ENCODE peak calls at places on chromosomes 3 and 15, in seven cellular contexts. X is HepG2, N is sigmoid colon, A is breast epithelium, I is HCT116, Z is esophagus muscularis mucosa, L is transverse colon. B is an unnamed sample.

GRCh38 chr3:169147246-169148008 is 516.1 kb downstream of the MECOM start:
- DNase-seq in N (peak; percentile 63), X (no peak), I (no peak), L (peak; percentile 60), A (no peak), Z (no peak), B (no peak)

GRCh38 chr15:29064731-29065130 is 179.0 kb downstream of the APBA2 start:
- DNase-seq in Z (no peak), X (no peak), A (no peak), L (no peak), I (no peak), N (no peak), B (no peak)

GRCh38 chr3:36434682-36435426 is 54.5 kb downstream of the STAC start:
- DNase-seq in I (no peak), Z (no peak), N (no peak), L (no peak), A (no peak), X (no peak), B (no peak)

GRCh38 chr15:67419705-67420104 is 101.2 kb upstream of the C15orf61 start:
- DNase-seq in X (no peak), I (no peak), N (no peak), L (no peak), A (no peak), Z (no peak), B (no peak)

GRCh38 chr3:178382388-178383061 is 153.7 kb upstream of the KCNMB2 start:
- DNase-seq in Z (no peak), N (no peak), L (no peak), I (no peak), A (no peak), X (no peak), B (no peak)

GRCh38 chr3:85627899-85628298 is 669.1 kb downstream of the CADM2 start:
- DNase-seq in Z (no peak), A (no peak), X (no peak), L (no peak), N (no peak), I (no peak), B (no peak)

GRCh38 chr3:46671541-46672348 is 21.7 kb downstream of the ALS2CL start:
- DNase-seq in Z (no peak), I (no peak), N (peak; percentile 62), X (no peak), L (peak; percentile 5), A (no peak), B (no peak)

GRCh38 chr15:75943713-75944215 is 40.1 kb downstream of the FBXO22 start:
- DNase-seq in Z (no peak), A (no peak), X (no peak), L (no peak), I (no peak), N (no peak), B (no peak)

GRCh38 chr3:142604940-142605339 is 8.7 kb downstream of the PLS1 start:
- DNase-seq in A (no peak), L (no peak), Z (no peak), X (no peak), N (no peak), I (no peak), B (no peak)

GRCh38 chr3:187445352-187445751 is 77.2 kb downstream of the RTP4 start:
- DNase-seq in L (no peak), N (no peak), I (no peak), A (no peak), Z (peak; percentile 75), X (no peak), B (no peak)

DNA sequence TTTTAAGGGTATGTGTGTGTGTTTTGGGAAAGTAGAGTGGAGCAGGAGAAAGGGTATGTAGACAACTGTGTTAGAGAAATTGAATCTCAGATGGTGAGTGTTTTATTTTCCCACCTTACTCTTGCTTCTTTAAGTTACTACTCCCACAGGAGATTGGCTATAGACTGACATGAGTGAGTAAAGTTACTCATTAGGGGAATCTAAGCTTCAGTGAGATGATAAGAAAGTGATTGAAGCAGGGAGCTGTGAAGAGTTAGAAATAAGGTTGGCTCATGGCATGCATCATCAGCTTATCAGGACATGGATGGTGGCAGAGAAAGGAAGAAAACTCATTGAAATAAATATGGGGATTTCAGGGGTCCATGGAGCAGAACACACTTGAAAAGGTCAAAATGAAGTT is 88.9 kb downstream of the MBNL1 start:
- DNase-seq in A (no peak), X (no peak), I (no peak), L (no peak), Z (no peak), N (no peak), B (no peak)
- TF ChIP-seq POLR2AphosphoS5 in A (no peak), X (no peak), I (no peak), L (no peak), Z (no peak), N (no peak), B (no peak)

DNA sequence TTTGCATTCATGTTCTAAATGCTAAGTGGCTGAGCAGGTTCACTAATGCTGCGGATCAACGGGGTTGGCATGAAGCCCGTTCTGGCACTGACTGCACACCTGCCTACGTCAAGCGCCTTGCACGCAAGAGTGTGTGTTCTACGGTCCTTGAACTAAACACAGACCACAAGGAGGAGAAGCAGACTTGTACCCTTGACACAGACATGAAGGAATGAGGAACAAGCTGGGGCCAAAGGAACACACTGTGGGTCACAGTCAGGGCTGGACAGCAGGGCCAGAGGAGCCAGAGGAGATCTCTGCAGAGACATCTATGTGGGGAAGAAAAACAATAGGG is 48.0 kb upstream of the LDHAL6B start:
- DNase-seq in X (no peak), I (no peak), N (no peak), A (no peak), Z (no peak), L (no peak), B (peak; percentile 54)
- TF ChIP-seq CTCF in X (no peak), I (no peak), N (no peak), A (no peak), Z (no peak), L (no peak), B (no peak)

GRCh38 chr3:6929918-6930317 is 69.0 kb downstream of the GRM7 start:
- DNase-seq in I (no peak), L (no peak), Z (no peak), A (no peak), X (no peak), N (no peak), B (no peak)

GRCh38 chr3:6928064-6928463 is 67.1 kb downstream of the GRM7 start:
- DNase-seq in I (no peak), L (no peak), N (no peak), A (no peak), Z (no peak), X (no peak), B (no peak)
- TF ChIP-seq POLR2AphosphoS5 in I (no peak), L (no peak), N (no peak), A (no peak), Z (no peak), X (no peak), B (no peak)

GRCh38 chr3:24968076-24968475 is 460.0 kb upstream of the RARB start:
- DNase-seq in N (no peak), X (no peak), I (no peak), A (no peak), Z (no peak), L (no peak), B (no peak)

GRCh38 chr3:24958910-24959447 is 464.3 kb upstream of the THRB start:
- DNase-seq in L (no peak), Z (no peak), N (no peak), A (no peak), I (no peak), X (no peak), B (no peak)

GRCh38 chr3:24965706-24966105 is 462.4 kb upstream of the RARB start:
- DNase-seq in X (no peak), Z (no peak), I (no peak), A (no peak), L (no peak), N (no peak), B (no peak)

DNA sequence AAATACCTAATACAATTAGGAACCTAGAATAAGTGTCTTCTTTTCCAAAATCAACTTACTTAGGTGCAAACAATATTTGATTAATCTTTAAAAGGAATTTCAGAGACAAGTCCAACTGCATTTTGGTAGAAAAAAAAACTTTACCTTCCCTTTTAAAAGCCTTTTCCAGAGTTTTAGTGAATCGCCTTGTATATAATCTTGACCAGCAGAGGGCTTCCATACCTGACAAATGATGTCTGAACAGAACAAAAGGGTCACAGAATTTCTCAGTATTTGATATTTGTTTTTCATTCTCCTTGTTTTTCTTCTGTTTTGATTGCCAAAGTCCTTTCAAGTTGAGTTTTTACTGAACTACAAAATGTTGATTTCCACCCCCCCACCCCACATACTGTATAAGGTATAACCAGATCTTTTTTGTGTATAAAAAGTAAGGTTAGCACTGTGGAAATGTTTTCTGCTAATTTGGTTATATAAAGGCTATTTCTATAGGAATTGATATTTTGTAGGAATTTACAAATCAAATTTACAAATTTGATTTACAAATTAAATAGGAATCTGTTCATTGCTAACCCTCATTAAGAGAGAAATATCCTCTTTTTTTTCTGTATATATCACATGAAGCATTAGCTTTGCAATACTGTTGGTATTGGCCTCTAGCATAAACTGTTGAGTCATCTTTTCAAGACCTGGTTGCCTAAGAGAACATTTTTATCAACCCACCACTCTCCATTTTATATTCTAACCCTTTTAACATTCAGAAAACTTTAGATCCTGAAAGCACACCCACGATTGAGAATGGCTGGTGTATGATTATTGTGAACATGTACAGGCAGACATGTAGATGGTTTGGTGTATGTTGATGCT is 464.1 kb upstream of the RARB start:
- DNase-seq in Z (no peak), N (no peak), A (no peak), I (peak; percentile 2), X (peak; percentile 15), L (no peak), B (no peak)
- TF ChIP-seq CTCF in Z (peak; percentile 64), N (peak; percentile 50), A (peak; percentile 51), I (peak; percentile 48), X (peak; percentile 35), L (peak; percentile 51), B (no peak)

GRCh38 chr15:59812185-59812870 is 123.2 kb upstream of the BNIP2 start:
- DNase-seq in Z (peak; percentile 85), X (no peak), L (no peak), I (no peak), A (no peak), N (no peak), B (no peak)
- TF ChIP-seq POLR2AphosphoS5 in Z (no peak), X (no peak), L (no peak), I (no peak), A (no peak), N (no peak), B (no peak)

GRCh38 chr3:136929984-136930671 is 27.7 kb upstream of the IL20RB start:
- DNase-seq in I (no peak), L (peak; percentile 75), X (no peak), Z (no peak), A (peak; percentile 30), N (peak; percentile 77), B (no peak)
- TF ChIP-seq CTCF in I (no peak), L (no peak), X (no peak), Z (no peak), A (no peak), N (no peak), B (no peak)

B was measured in HL-60.